ENCODE peak calls at places on chromosomes 11 and 22, in ten cellular contexts. B, F, L, A, N, H, E, W, M and O are unnamed samples.

GRCh38 chr22:35524966-35525686 is 15.5 kb upstream of the RASD2 start:
- DNase-seq in B (no peak), F (no peak), L (no peak), A (no peak), N (no peak), H (no peak), E (no peak), W (no peak), M (no peak), O (no peak)

GRCh38 chr22:41181349-41182241 is 23.5 kb upstream of the L3MBTL2 start:
- DNase-seq in B (no peak), F (no peak), L (peak), A (no peak), N (peak), H (no peak), E (no peak), W (peak), M (no peak), O (no peak)

GRCh38 chr11:93585758-93586157 is 42.6 kb upstream of the SMCO4 start:
- DNase-seq in B (no peak), F (no peak), L (peak), A (no peak), N (no peak), H (no peak), E (no peak), W (no peak), M (no peak), O (no peak)

GRCh38 chr11:75858613-75859012 is 43.6 kb downstream of the UVRAG start:
- DNase-seq in B (no peak), F (no peak), L (peak), A (no peak), N (no peak), H (no peak), E (no peak), W (no peak), M (no peak), O (no peak)

GRCh38 chr22:49047461-49047860 is 780.2 kb downstream of the BRD1 start:
- DNase-seq in B (no peak), F (no peak), L (peak), A (no peak), N (no peak), H (no peak), E (no peak), W (no peak), M (no peak), O (no peak)

GRCh38 chr11:4459470-4459869 is 10.4 kb downstream of the OR52K2 start:
- DNase-seq in B (no peak), F (no peak), L (no peak), A (no peak), N (peak), H (no peak), E (no peak), W (no peak), M (no peak), O (no peak)

GRCh38 chr11:17699157-17700114 is 19.9 kb upstream of the MYOD1 start:
- DNase-seq in B (no peak), F (no peak), L (peak), A (no peak), N (no peak), H (no peak), E (no peak), W (no peak), M (no peak), O (no peak)

GRCh38 chr22:41834005-41834975 is 1.4 kb downstream of the SREBF2 start:
- DNase-seq in B (no peak), F (no peak), L (no peak), A (no peak), N (peak), H (no peak), E (no peak), W (no peak), M (no peak), O (no peak)

GRCh38 chr11:82960000-82960778 is 58.7 kb downstream of the DDIAS start:
- DNase-seq in B (no peak), F (no peak), L (no peak), A (no peak), N (no peak), H (no peak), E (peak), W (no peak), M (no peak), O (peak)

GRCh38 chr11:133825666-133826065 is 19.6 kb downstream of the SPATA19 start:
- DNase-seq in B (no peak), F (no peak), L (no peak), A (no peak), N (no peak), H (no peak), E (no peak), W (no peak), M (no peak), O (no peak)

GRCh38 chr11:116078101-116078561 is 573.9 kb upstream of the CADM1 start:
- DNase-seq in B (no peak), F (no peak), L (peak), A (no peak), N (no peak), H (no peak), E (no peak), W (no peak), M (peak), O (no peak)

GRCh38 chr22:29702025-29702930 is 17.5 kb upstream of the CABP7 start:
- DNase-seq in B (no peak), F (peak), L (no peak), A (no peak), N (no peak), H (no peak), E (no peak), W (no peak), M (no peak), O (no peak)

GRCh38 chr11:119532551-119532950 is 109.6 kb upstream of the THY1 start:
- DNase-seq in B (no peak), F (no peak), L (no peak), A (no peak), N (no peak), H (no peak), E (no peak), W (no peak), M (no peak), O (no peak)

GRCh38 chr11:120244476-120244875 is 4.5 kb downstream of the POU2F3 start:
- DNase-seq in B (no peak), F (no peak), L (peak), A (no peak), N (no peak), H (no peak), E (no peak), W (no peak), M (no peak), O (no peak)

GRCh38 chr11:64121637-64122410 is 44.1 kb downstream of the MACROD1 start:
- DNase-seq in B (no peak), F (no peak), L (peak), A (no peak), N (no peak), H (no peak), E (no peak), W (no peak), M (no peak), O (no peak)

GRCh38 chr11:92269021-92269420 is 44.4 kb downstream of the FAT3 start:
- DNase-seq in B (no peak), F (no peak), L (peak), A (no peak), N (no peak), H (no peak), E (no peak), W (peak), M (peak), O (no peak)

GRCh38 chr11:131864205-131864604 is 493.8 kb downstream of the NTM start:
- DNase-seq in B (no peak), F (no peak), L (no peak), A (no peak), N (no peak), H (no peak), E (no peak), W (no peak), M (no peak), O (no peak)

GRCh38 chr11:71252782-71253730 is 679 bp upstream of the SHANK2 start:
- DNase-seq in B (no peak), F (no peak), L (peak), A (peak), N (no peak), H (no peak), E (no peak), W (no peak), M (no peak), O (no peak)